ENCODE peak calls at places on chromosomes 4 and X, in five cellular contexts. One of them, this sample, is unnamed. For H3K36me3, the result is how much of the 10 kb centered on the place peaks cover.

GRCh38 chr4:113086172-113086695 is 36.8 kb downstream of the ANK2 start:
- DNase-seq in CD8-positive, alpha-beta memory T cell: no peak
- DNase-seq in GM23248: no peak
- DNase-seq in mucosa of descending colon: no peak
- DNase-seq in breast epithelium: no peak
- DNase-seq in this sample: no peak

GRCh38 chrX:76407795-76408194 is 19.7 kb upstream of the MAGEE1 start:
- DNase-seq in CD8-positive, alpha-beta memory T cell: no peak
- DNase-seq in GM23248: no peak
- DNase-seq in mucosa of descending colon: no peak
- DNase-seq in breast epithelium: no peak
- DNase-seq in this sample: no peak

GRCh38 chr4:182142146-182143085 is 100.8 kb upstream of the TENM3 start:
- DNase-seq in CD8-positive, alpha-beta memory T cell: no peak
- DNase-seq in GM23248: peak
- DNase-seq in mucosa of descending colon: peak
- DNase-seq in breast epithelium: no peak
- DNase-seq in this sample: peak

GRCh38 chrX:135741192-135741715 is 26.7 kb downstream of the CT45A3 start:
- DNase-seq in CD8-positive, alpha-beta memory T cell: no peak
- DNase-seq in GM23248: no peak
- DNase-seq in mucosa of descending colon: no peak
- DNase-seq in breast epithelium: no peak
- DNase-seq in this sample: no peak

GRCh38 chr4:40378619-40379018 is 43.5 kb downstream of the CHRNA9 start:
- DNase-seq in CD8-positive, alpha-beta memory T cell: no peak
- DNase-seq in GM23248: no peak
- DNase-seq in mucosa of descending colon: no peak
- DNase-seq in breast epithelium: no peak
- DNase-seq in this sample: no peak

GRCh38 chr4:126772662-126773061 is 860.1 kb upstream of the INTU start:
- DNase-seq in CD8-positive, alpha-beta memory T cell: no peak
- DNase-seq in GM23248: no peak
- DNase-seq in mucosa of descending colon: no peak
- DNase-seq in breast epithelium: no peak
- DNase-seq in this sample: no peak

GRCh38 chr4:174016251-174016650 is 267.2 kb downstream of the FBXO8 start:
- DNase-seq in CD8-positive, alpha-beta memory T cell: no peak
- DNase-seq in GM23248: no peak
- DNase-seq in mucosa of descending colon: no peak
- DNase-seq in breast epithelium: no peak
- DNase-seq in this sample: no peak

GRCh38 chr4:83009529-83009928 is 1.1 kb downstream of the LIN54 start:
- DNase-seq in CD8-positive, alpha-beta memory T cell: no peak
- DNase-seq in GM23248: peak
- DNase-seq in mucosa of descending colon: no peak
- DNase-seq in breast epithelium: no peak
- DNase-seq in this sample: no peak

GRCh38 chrX:41236629-41237028 is 97.3 kb upstream of the DDX3X start:
- DNase-seq in CD8-positive, alpha-beta memory T cell: no peak
- DNase-seq in GM23248: no peak
- DNase-seq in mucosa of descending colon: no peak
- DNase-seq in breast epithelium: no peak
- DNase-seq in this sample: no peak

GRCh38 chrX:135003876-135004623 is 13.3 kb downstream of the SMIM10 start:
- DNase-seq in CD8-positive, alpha-beta memory T cell: peak
- DNase-seq in GM23248: peak
- DNase-seq in mucosa of descending colon: peak
- DNase-seq in breast epithelium: peak
- DNase-seq in this sample: peak

GRCh38 chr4:86302242-86302641 is 57.6 kb downstream of the MAPK10 start:
- DNase-seq in CD8-positive, alpha-beta memory T cell: no peak
- DNase-seq in GM23248: peak
- DNase-seq in mucosa of descending colon: no peak
- DNase-seq in breast epithelium: peak
- DNase-seq in this sample: no peak

GRCh38 chrX:85244411-85245210 is 820 bp downstream of the ZNF711 start:
- DNase-seq in CD8-positive, alpha-beta memory T cell: no peak
- DNase-seq in GM23248: peak
- DNase-seq in mucosa of descending colon: peak
- DNase-seq in breast epithelium: no peak
- DNase-seq in this sample: peak

DNA sequence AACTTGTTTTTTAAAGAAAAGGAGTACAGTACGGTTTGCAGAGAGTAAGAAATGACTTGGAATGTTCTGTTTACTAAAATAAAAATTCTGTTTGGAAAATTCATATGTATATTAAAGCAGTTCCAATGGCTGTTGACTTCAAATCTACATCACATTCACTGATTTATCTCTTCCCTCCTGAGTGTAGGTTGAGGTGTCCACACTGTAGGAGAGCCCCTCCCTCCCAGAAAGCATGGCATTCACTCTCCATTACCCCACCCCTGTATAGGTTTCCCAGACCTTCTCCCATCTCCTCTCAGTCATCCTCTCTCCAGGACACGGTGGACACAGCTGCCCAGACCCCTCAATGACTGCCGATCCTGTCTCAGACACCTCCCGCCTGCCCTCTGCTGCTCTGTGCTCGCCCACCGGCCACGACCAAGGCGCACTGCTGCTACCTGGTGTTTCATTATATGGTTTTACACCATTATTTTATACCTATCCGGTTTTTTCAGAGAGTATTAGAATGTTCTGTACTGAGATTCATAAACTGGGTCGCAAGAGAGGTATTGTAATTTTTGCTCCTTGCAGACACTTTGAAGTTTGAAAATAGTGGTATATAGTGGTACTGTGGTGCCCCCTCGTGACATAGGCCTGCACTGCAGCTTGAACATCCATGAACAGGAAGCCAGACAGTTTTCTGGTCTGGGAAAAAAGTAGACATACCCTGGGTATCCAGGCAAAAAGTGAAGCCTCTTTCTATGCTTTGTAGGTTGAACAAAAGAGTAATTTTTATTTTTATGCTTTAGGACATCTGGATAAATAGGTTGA is 38.8 kb upstream of the BEX4 start:
- DNase-seq in CD8-positive, alpha-beta memory T cell: peak
- DNase-seq in GM23248: peak
- DNase-seq in mucosa of descending colon: no peak
- DNase-seq in breast epithelium: peak
- DNase-seq in this sample: peak
- H3K4me3 ChIP-seq in CD8-positive, alpha-beta memory T cell: no peak
- H3K4me3 ChIP-seq in GM23248: peak
- H3K4me3 ChIP-seq in mucosa of descending colon: no peak
- H3K4me3 ChIP-seq in breast epithelium: no peak
- H3K4me3 ChIP-seq in this sample: peak

DNA sequence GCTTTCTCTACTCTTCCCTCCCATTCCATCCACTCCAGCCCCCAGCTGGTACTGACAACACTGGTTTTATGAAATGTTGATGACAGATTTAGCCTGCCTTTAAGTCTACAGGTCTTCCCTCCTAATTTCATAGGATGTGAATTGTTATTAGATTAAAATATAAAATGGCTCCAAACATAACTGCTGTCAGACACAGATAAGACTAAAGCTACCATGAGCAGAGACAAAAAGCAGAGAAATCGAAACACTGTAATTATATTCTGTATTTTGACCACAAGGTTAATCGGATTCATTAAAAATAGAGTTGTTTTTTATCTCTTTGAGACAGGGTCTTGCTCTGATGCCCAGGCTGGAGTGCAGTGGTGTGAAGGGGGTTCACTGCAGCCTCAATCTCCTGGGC is 28.3 kb downstream of the SEC24D start:
- DNase-seq in CD8-positive, alpha-beta memory T cell: no peak
- DNase-seq in GM23248: no peak
- DNase-seq in mucosa of descending colon: no peak
- DNase-seq in breast epithelium: no peak
- DNase-seq in this sample: no peak
- H3K36me3 ChIP-seq in CD8-positive, alpha-beta memory T cell: under half
- H3K36me3 ChIP-seq in GM23248: half or more
- H3K36me3 ChIP-seq in mucosa of descending colon: under half
- H3K36me3 ChIP-seq in breast epithelium: under half
- H3K36me3 ChIP-seq in this sample: under half

DNA sequence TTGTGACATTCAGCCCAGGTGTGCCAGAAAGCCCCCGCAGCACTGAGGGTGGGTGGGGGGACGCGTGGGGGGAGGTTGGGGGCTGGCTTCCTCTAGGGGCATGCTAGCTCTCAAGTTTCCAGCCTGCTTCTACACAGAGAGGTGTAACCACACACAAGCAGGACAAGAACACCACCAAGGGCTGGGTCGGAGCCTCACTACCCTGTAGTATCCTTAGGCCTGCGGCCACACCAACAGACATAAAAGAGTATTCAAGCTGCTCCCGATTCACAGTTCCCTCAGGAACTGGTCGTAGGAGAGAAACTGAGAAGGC is 1.8 kb downstream of the USP46 start:
- DNase-seq in CD8-positive, alpha-beta memory T cell: no peak
- DNase-seq in GM23248: no peak
- DNase-seq in mucosa of descending colon: no peak
- DNase-seq in breast epithelium: no peak
- DNase-seq in this sample: no peak
- H3K4me3 ChIP-seq in CD8-positive, alpha-beta memory T cell: no peak
- H3K4me3 ChIP-seq in GM23248: no peak
- H3K4me3 ChIP-seq in mucosa of descending colon: no peak
- H3K4me3 ChIP-seq in breast epithelium: peak
- H3K4me3 ChIP-seq in this sample: peak

GRCh38 chr4:853416-853781 is 27.5 kb upstream of the CPLX1 start:
- DNase-seq in CD8-positive, alpha-beta memory T cell: no peak
- DNase-seq in GM23248: no peak
- DNase-seq in mucosa of descending colon: peak
- DNase-seq in breast epithelium: no peak
- DNase-seq in this sample: no peak
- H3K36me3 ChIP-seq in CD8-positive, alpha-beta memory T cell: under half
- H3K36me3 ChIP-seq in GM23248: under half
- H3K36me3 ChIP-seq in mucosa of descending colon: under half
- H3K36me3 ChIP-seq in breast epithelium: under half
- H3K36me3 ChIP-seq in this sample: under half